ENCODE peak calls at places on chromosomes 4 and X, in nine cellular contexts. X is cardiac muscle cell, G is GM04503, J is T-helper 2 cell, T is amniotic stem cell, I is iPS-NIHi11, M is fibroblast of the conjunctiva, U is AML-193, W is fibroblast of mammary gland. L is an unnamed sample.

GRCh38 chr4:182862166-182862875 is 54.9 kb downstream of the DCTD start:
- DNase-seq in X (no peak), G (no peak), J (no peak), T (no peak), I (peak), M (no peak), U (no peak), W (no peak), L (no peak)

GRCh38 chr4:180550106-180550505 is 1693.1 kb upstream of the TENM3 start:
- DNase-seq in X (no peak), G (no peak), J (no peak), T (no peak), I (no peak), M (no peak), U (no peak), W (no peak), L (no peak)

GRCh38 chrX:108537005-108537404 is 97.4 kb downstream of the COL4A5 start:
- DNase-seq in X (peak), G (no peak), J (peak), T (peak), I (peak), M (peak), U (peak), W (peak), L (no peak)

GRCh38 chr4:105197777-105198176 is 51.1 kb downstream of the TET2 start:
- DNase-seq in X (no peak), G (no peak), J (no peak), T (no peak), I (no peak), M (no peak), U (no peak), W (peak), L (no peak)

GRCh38 chr4:61468091-61468720 is 268.1 kb downstream of the ADGRL3 start:
- DNase-seq in X (no peak), G (no peak), J (no peak), T (no peak), I (no peak), M (no peak), U (peak), W (peak), L (no peak)

GRCh38 chr4:2165391-2165790 is 76.5 kb downstream of the HAUS3 start:
- DNase-seq in X (no peak), G (no peak), J (no peak), T (no peak), I (no peak), M (no peak), U (no peak), W (no peak), L (no peak)

GRCh38 chr4:28469886-28470285 is 1609.2 kb downstream of the STIM2 start:
- DNase-seq in X (no peak), G (no peak), J (no peak), T (no peak), I (no peak), M (peak), U (no peak), W (peak), L (no peak)

GRCh38 chrX:53316860-53317237 is 35.5 kb upstream of the IQSEC2 start:
- DNase-seq in X (no peak), G (no peak), J (no peak), T (no peak), I (no peak), M (no peak), U (no peak), W (no peak), L (no peak)

GRCh38 chr4:67909910-67910905 is 26.4 kb upstream of the TMPRSS11D start:
- DNase-seq in X (peak), G (no peak), J (peak), T (no peak), I (no peak), M (peak), U (peak), W (peak), L (no peak)

GRCh38 chrX:42093756-42094155 is 170.4 kb upstream of the CASK start:
- DNase-seq in X (no peak), G (no peak), J (peak), T (no peak), I (no peak), M (no peak), U (no peak), W (peak), L (no peak)

GRCh38 chr4:125314676-125315570 is at the start of gene FAT4:
- DNase-seq in X (peak), G (peak), J (peak), T (peak), I (peak), M (peak), U (no peak), W (peak), L (peak)

GRCh38 chr4:174697164-174697563 is 131.9 kb downstream of the GLRA3 start:
- DNase-seq in X (no peak), G (peak), J (no peak), T (no peak), I (no peak), M (peak), U (peak), W (peak), L (no peak)

GRCh38 chr4:129362685-129363274 is 266.8 kb downstream of the C4orf33 start:
- DNase-seq in X (peak), G (peak), J (peak), T (no peak), I (peak), M (peak), U (peak), W (peak), L (peak)

GRCh38 chr4:162163892-162164759 is at the start of gene FSTL5:
- DNase-seq in X (peak), G (no peak), J (peak), T (peak), I (peak), M (peak), U (no peak), W (peak), L (peak)

GRCh38 chrX:131677655-131678628 is 134.1 kb downstream of the OR13H1 start:
- DNase-seq in X (peak), G (no peak), J (peak), T (peak), I (peak), M (no peak), U (no peak), W (peak), L (no peak)

GRCh38 chr4:1792832-1793495 is at the start of gene FGFR3:
- DNase-seq in X (peak), G (no peak), J (peak), T (no peak), I (peak), M (no peak), U (no peak), W (no peak), L (peak)

GRCh38 chr4:151781026-151781425 is 20.2 kb upstream of the GATB start:
- DNase-seq in X (no peak), G (no peak), J (no peak), T (no peak), I (no peak), M (no peak), U (no peak), W (no peak), L (no peak)

GRCh38 chr4:185238750-185239149 is 29.4 kb downstream of the SNX25 start:
- DNase-seq in X (no peak), G (no peak), J (no peak), T (no peak), I (no peak), M (no peak), U (no peak), W (no peak), L (no peak)

GRCh38 chr4:120520761-120521160 is 401.8 kb downstream of the PRDM5 start:
- DNase-seq in X (no peak), G (no peak), J (no peak), T (no peak), I (no peak), M (no peak), U (no peak), W (no peak), L (no peak)

GRCh38 chr4:77201343-77201742 is 44.3 kb downstream of the CCNG2 start:
- DNase-seq in X (no peak), G (no peak), J (no peak), T (no peak), I (no peak), M (no peak), U (no peak), W (peak), L (no peak)

GRCh38 chrX:143768976-143769375 is 48.4 kb upstream of the SPANXN2 start:
- DNase-seq in X (no peak), G (no peak), J (no peak), T (no peak), I (no peak), M (no peak), U (no peak), W (peak), L (no peak)

GRCh38 chrX:131741103-131741581 is 197.3 kb downstream of the OR13H1 start:
- DNase-seq in X (no peak), G (peak), J (no peak), T (peak), I (no peak), M (peak), U (no peak), W (peak), L (no peak)

GRCh38 chr4:48967626-48968025 is 18.4 kb upstream of the CWH43 start:
- DNase-seq in X (no peak), G (no peak), J (no peak), T (no peak), I (no peak), M (no peak), U (no peak), W (peak), L (no peak)

GRCh38 chrX:110795645-110796510 is at the start of gene CHRDL1:
- DNase-seq in X (peak), G (no peak), J (peak), T (no peak), I (peak), M (no peak), U (no peak), W (peak), L (peak)

GRCh38 chr4:70365479-70365878 is 4.9 kb downstream of the SMR3A start:
- DNase-seq in X (no peak), G (no peak), J (no peak), T (no peak), I (no peak), M (no peak), U (no peak), W (no peak), L (no peak)

GRCh38 chrX:106588801-106589200 is 23.0 kb upstream of the RADX start:
- DNase-seq in X (no peak), G (no peak), J (peak), T (no peak), I (no peak), M (no peak), U (no peak), W (no peak), L (no peak)

GRCh38 chr4:3822230-3822947 is 56.2 kb downstream of the ADRA2C start:
- DNase-seq in X (no peak), G (no peak), J (no peak), T (no peak), I (no peak), M (no peak), U (no peak), W (no peak), L (no peak)

GRCh38 chr4:184003433-184003832 is 98.3 kb downstream of the STOX2 start:
- DNase-seq in X (no peak), G (no peak), J (no peak), T (no peak), I (no peak), M (no peak), U (no peak), W (no peak), L (no peak)

GRCh38 chrX:150465856-150466775 is 102.3 kb upstream of the MTM1 start:
- DNase-seq in X (no peak), G (no peak), J (peak), T (no peak), I (no peak), M (no peak), U (no peak), W (no peak), L (no peak)

GRCh38 chr4:138555107-138555506 is 313.0 kb upstream of the SLC7A11 start:
- DNase-seq in X (no peak), G (no peak), J (no peak), T (no peak), I (no peak), M (no peak), U (no peak), W (no peak), L (no peak)

GRCh38 chrX:1391370-1391706 is 575 bp downstream of the SLC25A6 start:
- DNase-seq in X (peak), G (no peak), J (no peak), T (no peak), I (peak), M (no peak), U (no peak), W (no peak), L (no peak)

GRCh38 chrX:16394290-16394689 is 227.0 kb downstream of the MAGEB17 start:
- DNase-seq in X (no peak), G (no peak), J (no peak), T (no peak), I (no peak), M (no peak), U (no peak), W (no peak), L (no peak)

GRCh38 chrX:144335402-144335801 is 451.5 kb downstream of the UBE2NL start:
- DNase-seq in X (peak), G (no peak), J (no peak), T (no peak), I (peak), M (no peak), U (no peak), W (no peak), L (no peak)

GRCh38 chrX:129318375-129318774 is 204.9 kb downstream of the SMARCA1 start:
- DNase-seq in X (peak), G (peak), J (peak), T (peak), I (peak), M (no peak), U (no peak), W (peak), L (no peak)

GRCh38 chr4:78057600-78058560 is 757 bp downstream of the FRAS1 start:
- DNase-seq in X (peak), G (no peak), J (peak), T (peak), I (peak), M (peak), U (no peak), W (peak), L (no peak)